ENCODE peak calls at places on chromosomes 2 and 18, in ten cellular contexts. Y is KG1; F is bronchial epithelial cell; E is effector memory CD4-positive, alpha-beta T cell; W is NCI-H345; O is spleen; D is HuH-7; I is endodermal cell; T is type B pancreatic cell; G is AG08395. X is an unnamed sample.

GRCh38 chr18:44518666-44519065 is 162.0 kb upstream of the SETBP1 start:
- DNase-seq in W (no peak), I (no peak), D (no peak), T (no peak), E (no peak), G (no peak), O (no peak), Y (no peak), F (peak; percentile 50), X (no peak)

GRCh38 chr2:161237397-161238263 is 70.6 kb upstream of the PSMD14 start:
- DNase-seq in F (peak; percentile 34), Y (no peak), E (no peak), I (peak; percentile 81), W (peak; percentile 62), O (peak; percentile 87), T (no peak), G (peak; percentile 61), D (peak; percentile 36), X (no peak)

GRCh38 chr18:27695054-27695453 is 481.9 kb downstream of the CDH2 start:
- DNase-seq in D (no peak), G (no peak), O (no peak), T (no peak), F (no peak), W (no peak), Y (no peak), I (no peak), E (no peak), X (no peak)

GRCh38 chr2:9378433-9379371 is 44.6 kb downstream of the ITGB1BP1 start:
- DNase-seq in W (no peak), D (no peak), Y (no peak), T (no peak), I (peak; percentile 71), G (peak; percentile 91), F (peak; percentile 28), E (no peak), O (no peak), X (no peak)

GRCh38 chr2:165408191-165408590 is 61.3 kb upstream of the CSRNP3 start:
- DNase-seq in O (no peak), I (no peak), G (no peak), T (no peak), F (no peak), W (peak; percentile 24), E (no peak), Y (no peak), D (no peak), X (no peak)

GRCh38 chr2:146806295-146807005 is 1038.4 kb upstream of the ACVR2A start:
- DNase-seq in Y (no peak), I (no peak), F (peak; percentile 39), G (no peak), O (no peak), W (no peak), D (no peak), E (no peak), T (no peak), X (no peak)

GRCh38 chr2:96154506-96155380 is 9.5 kb upstream of the DUSP2 start:
- DNase-seq in W (no peak), Y (no peak), F (no peak), I (peak; percentile 56), E (no peak), G (no peak), O (peak; percentile 67), T (no peak), D (no peak), X (no peak)

GRCh38 chr2:220499281-220499680 is 871.9 kb downstream of the SLC4A3 start:
- DNase-seq in O (no peak), W (peak; percentile 15), F (peak; percentile 67), E (no peak), I (peak; percentile 52), T (no peak), Y (no peak), G (peak; percentile 80), D (no peak), X (peak; percentile 29)

GRCh38 chr18:14925281-14925709 is 177.3 kb downstream of the ANKRD30B start:
- DNase-seq in O (no peak), W (no peak), Y (no peak), T (no peak), E (no peak), I (no peak), D (no peak), F (no peak), G (peak; percentile 71), X (peak; percentile 43)

X was measured in MV-4-11.